ENCODE peak calls at places on chromosome 6, in four cellular contexts. D, G, Y and X are unnamed samples.

GRCh38 chr6:131122007-131122406 is 13.3 kb upstream of the AKAP7 start:
- DNase-seq in D (no peak), G (no peak), Y (no peak), X (no peak)

GRCh38 chr6:129766959-129767728 is 57.2 kb upstream of the ARHGAP18 start:
- DNase-seq in D (peak), G (peak), Y (peak), X (no peak)

GRCh38 chr6:40999498-41000070 is 39.4 kb downstream of the UNC5CL start:
- DNase-seq in D (no peak), G (peak), Y (peak), X (no peak)

GRCh38 chr6:44269921-44270525 is at the start of gene TMEM151B:
- DNase-seq in D (no peak), G (no peak), Y (no peak), X (no peak)

GRCh38 chr6:3227363-3228045 is at the start of gene TUBB2B:
- DNase-seq in D (peak), G (no peak), Y (no peak), X (no peak)

GRCh38 chr6:122081921-122082320 is 317.5 kb upstream of the HSF2 start:
- DNase-seq in D (no peak), G (no peak), Y (no peak), X (no peak)

GRCh38 chr6:151240861-151241642 is 1.3 kb downstream of the AKAP12 start:
- DNase-seq in D (peak), G (peak), Y (peak), X (no peak)

GRCh38 chr6:2731281-2731909 is 19.3 kb downstream of the MYLK4 start:
- DNase-seq in D (no peak), G (no peak), Y (no peak), X (no peak)

GRCh38 chr6:20366082-20366834 is 35.4 kb upstream of the E2F3 start:
- DNase-seq in D (no peak), G (peak), Y (no peak), X (no peak)

GRCh38 chr6:41785689-41786450 is 1.6 kb upstream of the TOMM6 start:
- DNase-seq in D (no peak), G (no peak), Y (peak), X (no peak)

GRCh38 chr6:105036371-105036770 is 79.5 kb downstream of the LIN28B start:
- DNase-seq in D (no peak), G (no peak), Y (no peak), X (no peak)

GRCh38 chr6:20946037-20946436 is 411.8 kb downstream of the CDKAL1 start:
- DNase-seq in D (no peak), G (no peak), Y (peak), X (no peak)

GRCh38 chr6:112503210-112503609 is 156.1 kb downstream of the RFPL4B start:
- DNase-seq in D (peak), G (no peak), Y (no peak), X (no peak)

GRCh38 chr6:55388161-55388560 is 60.9 kb downstream of the GFRAL start:
- DNase-seq in D (no peak), G (no peak), Y (no peak), X (no peak)

GRCh38 chr6:102950967-102951366 is 1557.5 kb downstream of the GRIK2 start:
- DNase-seq in D (no peak), G (no peak), Y (no peak), X (no peak)

GRCh38 chr6:54031194-54031593 is 80.0 kb upstream of the MLIP start:
- DNase-seq in D (no peak), G (no peak), Y (no peak), X (no peak)

GRCh38 chr6:13421425-13422057 is 65.9 kb downstream of the GFOD1 start:
- DNase-seq in D (no peak), G (no peak), Y (no peak), X (no peak)

GRCh38 chr6:25331085-25331685 is 52.0 kb downstream of the CARMIL1 start:
- DNase-seq in D (peak), G (no peak), Y (peak), X (no peak)

GRCh38 chr6:128508588-128509296 is 11.7 kb downstream of the PTPRK start:
- DNase-seq in D (no peak), G (no peak), Y (peak), X (no peak)

GRCh38 chr6:35757461-35758123 is 18.8 kb upstream of the CLPSL2 start:
- DNase-seq in D (no peak), G (no peak), Y (peak), X (no peak)

GRCh38 chr6:4752068-4752467 is 24.1 kb upstream of the CDYL start:
- DNase-seq in D (no peak), G (no peak), Y (no peak), X (no peak)

GRCh38 chr6:111750753-111751684 is 122.2 kb downstream of the FYN start:
- DNase-seq in D (no peak), G (no peak), Y (peak), X (no peak)